ENCODE peak calls at places on chromosome X, in four cellular contexts. One of them, this sample, is unnamed.

GRCh38 chrX:69538321-69538876 is 34.3 kb downstream of the NALF2 start:
- DNase-seq in activated T-cell treated with anti-CD3 and anti-CD28 coated beads, Interleukin-2, amount 50 U/mL, for 72 hours: peak; percentile 81
- DNase-seq in WTC11: peak; percentile 77
- DNase-seq in GM12892: peak; percentile 63
- DNase-seq in this sample: peak; percentile 60

GRCh38 chrX:11137543-11138139 is 26.5 kb downstream of the HCCS start:
- DNase-seq in activated T-cell treated with anti-CD3 and anti-CD28 coated beads, Interleukin-2, amount 50 U/mL, for 72 hours: no peak
- DNase-seq in WTC11: no peak
- DNase-seq in GM12892: no peak
- DNase-seq in this sample: peak; percentile 4

GRCh38 chrX:11408111-11408405 is 114.8 kb downstream of the AMELX start:
- DNase-seq in activated T-cell treated with anti-CD3 and anti-CD28 coated beads, Interleukin-2, amount 50 U/mL, for 72 hours: no peak
- DNase-seq in WTC11: no peak
- DNase-seq in GM12892: no peak
- DNase-seq in this sample: no peak

GRCh38 chrX:70437921-70438665 is 6.5 kb upstream of the DLG3 start:
- DNase-seq in GM12892: no peak
- DNase-seq in activated T-cell treated with anti-CD3 and anti-CD28 coated beads, Interleukin-2, amount 50 U/mL, for 72 hours: no peak
- DNase-seq in WTC11: no peak
- DNase-seq in this sample: no peak

GRCh38 chrX:44506688-44507087 is 36.0 kb downstream of the FUNDC1 start:
- DNase-seq in WTC11: no peak
- DNase-seq in activated T-cell treated with anti-CD3 and anti-CD28 coated beads, Interleukin-2, amount 50 U/mL, for 72 hours: no peak
- DNase-seq in GM12892: no peak
- DNase-seq in this sample: peak; percentile 46

GRCh38 chrX:12973561-12974216 is 1.2 kb upstream of the TMSB4X start:
- DNase-seq in activated T-cell treated with anti-CD3 and anti-CD28 coated beads, Interleukin-2, amount 50 U/mL, for 72 hours: peak; percentile 57
- DNase-seq in GM12892: no peak
- DNase-seq in WTC11: no peak
- DNase-seq in this sample: no peak

GRCh38 chrX:17082831-17083230 is 136.4 kb downstream of the REPS2 start:
- DNase-seq in WTC11: no peak
- DNase-seq in GM12892: no peak
- DNase-seq in activated T-cell treated with anti-CD3 and anti-CD28 coated beads, Interleukin-2, amount 50 U/mL, for 72 hours: no peak
- DNase-seq in this sample: peak; percentile 48

GRCh38 chrX:136028383-136028984 is 43.2 kb downstream of the SLC9A6 start:
- DNase-seq in WTC11: no peak
- DNase-seq in activated T-cell treated with anti-CD3 and anti-CD28 coated beads, Interleukin-2, amount 50 U/mL, for 72 hours: no peak
- DNase-seq in GM12892: no peak
- DNase-seq in this sample: peak; percentile 41

GRCh38 chrX:108361316-108361715 is 76.9 kb downstream of the COL4A6 start:
- DNase-seq in WTC11: no peak
- DNase-seq in GM12892: no peak
- DNase-seq in activated T-cell treated with anti-CD3 and anti-CD28 coated beads, Interleukin-2, amount 50 U/mL, for 72 hours: no peak
- DNase-seq in this sample: no peak

GRCh38 chrX:108309144-108309543 is 129.1 kb downstream of the COL4A6 start:
- DNase-seq in WTC11: no peak
- DNase-seq in activated T-cell treated with anti-CD3 and anti-CD28 coated beads, Interleukin-2, amount 50 U/mL, for 72 hours: no peak
- DNase-seq in GM12892: no peak
- DNase-seq in this sample: peak; percentile 65

GRCh38 chrX:46627700-46628405 is 54.3 kb downstream of the CHST7 start:
- DNase-seq in activated T-cell treated with anti-CD3 and anti-CD28 coated beads, Interleukin-2, amount 50 U/mL, for 72 hours: no peak
- DNase-seq in GM12892: no peak
- DNase-seq in WTC11: no peak
- DNase-seq in this sample: no peak

GRCh38 chrX:41142130-41142529 is 56.9 kb downstream of the USP9X start:
- DNase-seq in GM12892: no peak
- DNase-seq in activated T-cell treated with anti-CD3 and anti-CD28 coated beads, Interleukin-2, amount 50 U/mL, for 72 hours: no peak
- DNase-seq in WTC11: no peak
- DNase-seq in this sample: no peak

GRCh38 chrX:153333821-153334653 is at the start of gene ZNF275:
- DNase-seq in WTC11: peak; percentile 67
- DNase-seq in GM12892: peak; percentile 72
- DNase-seq in activated T-cell treated with anti-CD3 and anti-CD28 coated beads, Interleukin-2, amount 50 U/mL, for 72 hours: peak; percentile 85
- DNase-seq in this sample: peak; percentile 68

GRCh38 chrX:33126469-33126868 is 84.9 kb downstream of the DMD start:
- DNase-seq in WTC11: no peak
- DNase-seq in activated T-cell treated with anti-CD3 and anti-CD28 coated beads, Interleukin-2, amount 50 U/mL, for 72 hours: no peak
- DNase-seq in GM12892: no peak
- DNase-seq in this sample: no peak

GRCh38 chrX:40012800-40013682 is 84.7 kb downstream of the BCOR start:
- DNase-seq in GM12892: no peak
- DNase-seq in activated T-cell treated with anti-CD3 and anti-CD28 coated beads, Interleukin-2, amount 50 U/mL, for 72 hours: peak; percentile 45
- DNase-seq in WTC11: peak; percentile 35
- DNase-seq in this sample: peak; percentile 64

GRCh38 chrX:110327336-110327735 is 9.5 kb upstream of the AMMECR1 start:
- DNase-seq in WTC11: no peak
- DNase-seq in activated T-cell treated with anti-CD3 and anti-CD28 coated beads, Interleukin-2, amount 50 U/mL, for 72 hours: no peak
- DNase-seq in GM12892: no peak
- DNase-seq in this sample: no peak

GRCh38 chrX:39752820-39753219 is 344.9 kb downstream of the BCOR start:
- DNase-seq in WTC11: no peak
- DNase-seq in activated T-cell treated with anti-CD3 and anti-CD28 coated beads, Interleukin-2, amount 50 U/mL, for 72 hours: no peak
- DNase-seq in GM12892: no peak
- DNase-seq in this sample: no peak

GRCh38 chrX:11504234-11504633 is 161.5 kb downstream of the ARHGAP6 start:
- DNase-seq in WTC11: no peak
- DNase-seq in activated T-cell treated with anti-CD3 and anti-CD28 coated beads, Interleukin-2, amount 50 U/mL, for 72 hours: no peak
- DNase-seq in GM12892: no peak
- DNase-seq in this sample: no peak

GRCh38 chrX:69104756-69105434 is 60.4 kb downstream of the PJA1 start:
- DNase-seq in activated T-cell treated with anti-CD3 and anti-CD28 coated beads, Interleukin-2, amount 50 U/mL, for 72 hours: no peak
- DNase-seq in GM12892: no peak
- DNase-seq in WTC11: no peak
- DNase-seq in this sample: peak; percentile 85

GRCh38 chrX:114508836-114509235 is 75.0 kb upstream of the HTR2C start:
- DNase-seq in activated T-cell treated with anti-CD3 and anti-CD28 coated beads, Interleukin-2, amount 50 U/mL, for 72 hours: no peak
- DNase-seq in GM12892: no peak
- DNase-seq in WTC11: no peak
- DNase-seq in this sample: no peak

GRCh38 chrX:111402378-111402777 is 9.6 kb downstream of the DCX start:
- DNase-seq in GM12892: no peak
- DNase-seq in WTC11: no peak
- DNase-seq in activated T-cell treated with anti-CD3 and anti-CD28 coated beads, Interleukin-2, amount 50 U/mL, for 72 hours: no peak
- DNase-seq in this sample: no peak

GRCh38 chrX:30570505-30570904 is 7.1 kb downstream of the TASL start:
- DNase-seq in activated T-cell treated with anti-CD3 and anti-CD28 coated beads, Interleukin-2, amount 50 U/mL, for 72 hours: no peak
- DNase-seq in WTC11: no peak
- DNase-seq in GM12892: no peak
- DNase-seq in this sample: no peak

GRCh38 chrX:43707812-43708548 is 51.9 kb downstream of the MAOA start:
- DNase-seq in GM12892: no peak
- DNase-seq in WTC11: no peak
- DNase-seq in activated T-cell treated with anti-CD3 and anti-CD28 coated beads, Interleukin-2, amount 50 U/mL, for 72 hours: no peak
- DNase-seq in this sample: no peak

GRCh38 chrX:151082077-151082948 is 94.1 kb upstream of the GPR50 start:
- DNase-seq in GM12892: peak; percentile 55
- DNase-seq in WTC11: peak; percentile 66
- DNase-seq in activated T-cell treated with anti-CD3 and anti-CD28 coated beads, Interleukin-2, amount 50 U/mL, for 72 hours: peak; percentile 65
- DNase-seq in this sample: peak; percentile 61

GRCh38 chrX:44992775-44993174 is 119.8 kb downstream of the KDM6A start:
- DNase-seq in activated T-cell treated with anti-CD3 and anti-CD28 coated beads, Interleukin-2, amount 50 U/mL, for 72 hours: no peak
- DNase-seq in WTC11: no peak
- DNase-seq in GM12892: no peak
- DNase-seq in this sample: no peak

GRCh38 chrX:68183612-68184214 is 249.6 kb downstream of the OPHN1 start:
- DNase-seq in GM12892: no peak
- DNase-seq in WTC11: no peak
- DNase-seq in activated T-cell treated with anti-CD3 and anti-CD28 coated beads, Interleukin-2, amount 50 U/mL, for 72 hours: no peak
- DNase-seq in this sample: peak; percentile 40

GRCh38 chrX:100447563-100448397 is 37.7 kb upstream of the PCDH19 start:
- DNase-seq in activated T-cell treated with anti-CD3 and anti-CD28 coated beads, Interleukin-2, amount 50 U/mL, for 72 hours: peak; percentile 15
- DNase-seq in WTC11: peak; percentile 53
- DNase-seq in GM12892: peak; percentile 28
- DNase-seq in this sample: peak; percentile 55

GRCh38 chrX:112642349-112642748 is 37.4 kb downstream of the LHFPL1 start:
- DNase-seq in WTC11: peak; percentile 18
- DNase-seq in GM12892: peak; percentile 13
- DNase-seq in activated T-cell treated with anti-CD3 and anti-CD28 coated beads, Interleukin-2, amount 50 U/mL, for 72 hours: no peak
- DNase-seq in this sample: peak; percentile 72

GRCh38 chrX:110139172-110139571 is 136.3 kb downstream of the TMEM164 start:
- DNase-seq in GM12892: no peak
- DNase-seq in activated T-cell treated with anti-CD3 and anti-CD28 coated beads, Interleukin-2, amount 50 U/mL, for 72 hours: no peak
- DNase-seq in WTC11: no peak
- DNase-seq in this sample: peak; percentile 53

GRCh38 chrX:153662266-153662665 is 11.3 kb downstream of the PNCK start:
- DNase-seq in activated T-cell treated with anti-CD3 and anti-CD28 coated beads, Interleukin-2, amount 50 U/mL, for 72 hours: peak; percentile 55
- DNase-seq in WTC11: peak; percentile 75
- DNase-seq in GM12892: no peak
- DNase-seq in this sample: peak; percentile 64

GRCh38 chrX:12896935-12897334 is 9.5 kb upstream of the TLR8 start:
- DNase-seq in WTC11: no peak
- DNase-seq in GM12892: no peak
- DNase-seq in activated T-cell treated with anti-CD3 and anti-CD28 coated beads, Interleukin-2, amount 50 U/mL, for 72 hours: no peak
- DNase-seq in this sample: no peak

GRCh38 chrX:40440841-40441240 is 139.9 kb upstream of the ATP6AP2 start:
- DNase-seq in GM12892: no peak
- DNase-seq in activated T-cell treated with anti-CD3 and anti-CD28 coated beads, Interleukin-2, amount 50 U/mL, for 72 hours: no peak
- DNase-seq in WTC11: no peak
- DNase-seq in this sample: no peak

GRCh38 chrX:121333942-121334341 is 286.5 kb downstream of the GLUD2 start:
- DNase-seq in activated T-cell treated with anti-CD3 and anti-CD28 coated beads, Interleukin-2, amount 50 U/mL, for 72 hours: no peak
- DNase-seq in WTC11: no peak
- DNase-seq in GM12892: no peak
- DNase-seq in this sample: peak; percentile 35

This sample was measured in mesendoderm.